ENCODE peak calls at places on chromosome 16, in eight cellular contexts. P is CD4-positive, CD25-positive, alpha-beta regulatory T cell; K is T-helper 22 cell; A is stomach; C is cardiac fibroblast; Q is mesendoderm; O is trophoblast cell; F is A549. B is an unnamed sample.
A peak's percentile ranks its signal among the peaks of the same experiment; 100 is the strongest.

GRCh38 chr16:57091990-57092785 is at the start of gene CPNE2:
- DNase-seq in P (peak; percentile 19), K (no peak), A (peak; percentile 59), C (peak; percentile 31), Q (peak; percentile 45), O (peak; percentile 48), F (peak; percentile 48), B (peak; percentile 64)

GRCh38 chr16:61887903-61888302 is 148.3 kb downstream of the CDH8 start:
- DNase-seq in P (no peak), K (no peak), A (no peak), C (peak; percentile 72), Q (peak; percentile 91), O (peak; percentile 80), F (peak; percentile 24), B (no peak)

GRCh38 chr16:80570106-80570478 is 29.3 kb downstream of the DYNLRB2 start:
- DNase-seq in P (no peak), K (no peak), A (no peak), C (peak; percentile 20), Q (no peak), O (no peak), F (peak; percentile 4), B (no peak)

GRCh38 chr16:8486985-8487384 is 103.3 kb downstream of the TMEM114 start:
- DNase-seq in P (no peak), K (no peak), A (no peak), C (no peak), Q (no peak), O (no peak), F (no peak), B (no peak)

GRCh38 chr16:57799619-57800212 is 2.6 kb downstream of the KIFC3 start:
- DNase-seq in P (no peak), K (no peak), A (no peak), C (no peak), Q (peak; percentile 63), O (no peak), F (no peak), B (no peak)

GRCh38 chr16:87436225-87437172 is 44.4 kb downstream of the MAP1LC3B start:
- DNase-seq in P (no peak), K (no peak), A (no peak), C (peak; percentile 57), Q (peak; percentile 27), O (no peak), F (no peak), B (no peak)

GRCh38 chr16:49952386-49952785 is 72.6 kb upstream of the CNEP1R1 start:
- DNase-seq in P (no peak), K (no peak), A (no peak), C (peak; percentile 35), Q (peak; percentile 40), O (peak; percentile 92), F (peak; percentile 16), B (no peak)

GRCh38 chr16:50056226-50056625 is 9.5 kb upstream of the HEATR3 start:
- DNase-seq in P (no peak), K (no peak), A (no peak), C (no peak), Q (no peak), O (no peak), F (no peak), B (no peak)

GRCh38 chr16:6335072-6335471 is 997.6 kb upstream of the RBFOX1 start:
- DNase-seq in P (no peak), K (no peak), A (no peak), C (peak; percentile 10), Q (peak; percentile 73), O (peak; percentile 4), F (peak; percentile 43), B (peak; percentile 9)

GRCh38 chr16:67399218-67399733 is 6.0 kb upstream of the TPPP3 start:
- DNase-seq in P (no peak), K (no peak), A (peak; percentile 57), C (no peak), Q (peak; percentile 69), O (no peak), F (peak; percentile 37), B (peak; percentile 56)

GRCh38 chr16:35308674-35309073 is 1849.3 kb downstream of the TP53TG3F start:
- DNase-seq in P (no peak), K (no peak), A (no peak), C (no peak), Q (no peak), O (no peak), F (no peak), B (no peak)

GRCh38 chr16:30381351-30382041 is 865 bp downstream of the SEPTIN1 start:
- DNase-seq in P (no peak), K (no peak), A (no peak), C (no peak), Q (no peak), O (no peak), F (no peak), B (no peak)

GRCh38 chr16:1535391-1536291 is 2.2 kb downstream of the TMEM204 start:
- DNase-seq in P (no peak), K (no peak), A (no peak), C (peak; percentile 49), Q (no peak), O (no peak), F (no peak), B (peak; percentile 54)

GRCh38 chr16:9813665-9814064 is 368.6 kb downstream of the GRIN2A start:
- DNase-seq in P (no peak), K (no peak), A (no peak), C (no peak), Q (no peak), O (no peak), F (no peak), B (no peak)